ENCODE peak calls at places on chromosomes 13 and 19, in ten cellular contexts. D is IMR-90, M is fibroblast of pulmonary artery, B is brain microvascular endothelial cell, L is cardiac fibroblast, O is WTC11, W is kidney epithelial cell, A is mesothelial cell of epicardium, C is hepatocyte, X is HFFc6. I is an unnamed sample.

GRCh38 chr13:33744589-33745369 is 73.2 kb upstream of the RFC3 start:
- DNase-seq in X (peak), A (no peak), D (no peak), M (peak), W (no peak), L (peak), O (no peak), B (no peak), C (no peak), I (peak)

GRCh38 chr13:32378012-32378411 is 49.9 kb downstream of the N4BP2L1 start:
- DNase-seq in A (no peak), B (no peak), X (no peak), W (no peak), L (peak), D (no peak), M (peak), C (no peak), O (no peak), I (no peak)

GRCh38 chr19:632228-633067 is 889 bp downstream of the POLRMT start:
- DNase-seq in B (peak), M (peak), C (peak), O (peak), X (peak), W (no peak), A (peak), L (peak), D (peak), I (peak)

GRCh38 chr13:101930331-101930730 is 471.5 kb downstream of the FGF14 start:
- DNase-seq in X (peak), A (no peak), C (no peak), O (no peak), W (no peak), B (no peak), M (no peak), D (peak), L (no peak), I (no peak)

GRCh38 chr19:10223488-10224213 is 7.5 kb downstream of the S1PR2 start:
- DNase-seq in O (no peak), A (no peak), C (no peak), B (no peak), L (no peak), X (no peak), M (no peak), D (no peak), W (no peak), I (no peak)

GRCh38 chr13:73602295-73602694 is 531.9 kb downstream of the KLF12 start:
- DNase-seq in W (no peak), M (peak), X (no peak), C (peak), A (no peak), D (peak), O (no peak), L (peak), B (peak), I (no peak)

GRCh38 chr13:34506796-34507195 is 435.3 kb upstream of the NBEA start:
- DNase-seq in M (no peak), O (no peak), L (no peak), X (no peak), A (no peak), C (no peak), W (no peak), B (no peak), D (no peak), I (no peak)

GRCh38 chr19:2149980-2150793 is 1.2 kb downstream of the AP3D1 start:
- DNase-seq in M (no peak), X (no peak), O (no peak), W (no peak), D (peak), A (no peak), C (no peak), L (peak), B (no peak), I (peak)

GRCh38 chr19:7669641-7670040 is 792 bp downstream of the RETN start:
- DNase-seq in W (no peak), O (no peak), M (no peak), L (no peak), B (no peak), A (no peak), C (no peak), D (no peak), X (no peak), I (no peak)

GRCh38 chr13:92716749-92717148 is 509.9 kb upstream of the GPC6 start:
- DNase-seq in W (no peak), X (peak), C (no peak), D (peak), A (no peak), M (peak), L (peak), B (peak), O (no peak), I (peak)

GRCh38 chr19:13091400-13092161 is 11.1 kb downstream of the LYL1 start:
- DNase-seq in C (peak), O (peak), B (peak), L (peak), W (peak), X (no peak), M (peak), D (peak), A (peak), I (peak)

GRCh38 chr19:55157064-55157908 is at the start of gene TNNI3:
- DNase-seq in M (no peak), D (no peak), W (no peak), C (no peak), X (no peak), A (no peak), L (no peak), B (no peak), O (no peak), I (no peak)

GRCh38 chr19:19485161-19485997 is 30.0 kb downstream of the TSSK6 start:
- DNase-seq in D (peak), A (no peak), B (peak), W (no peak), O (no peak), C (no peak), X (peak), L (peak), M (peak), I (no peak)

DNA sequence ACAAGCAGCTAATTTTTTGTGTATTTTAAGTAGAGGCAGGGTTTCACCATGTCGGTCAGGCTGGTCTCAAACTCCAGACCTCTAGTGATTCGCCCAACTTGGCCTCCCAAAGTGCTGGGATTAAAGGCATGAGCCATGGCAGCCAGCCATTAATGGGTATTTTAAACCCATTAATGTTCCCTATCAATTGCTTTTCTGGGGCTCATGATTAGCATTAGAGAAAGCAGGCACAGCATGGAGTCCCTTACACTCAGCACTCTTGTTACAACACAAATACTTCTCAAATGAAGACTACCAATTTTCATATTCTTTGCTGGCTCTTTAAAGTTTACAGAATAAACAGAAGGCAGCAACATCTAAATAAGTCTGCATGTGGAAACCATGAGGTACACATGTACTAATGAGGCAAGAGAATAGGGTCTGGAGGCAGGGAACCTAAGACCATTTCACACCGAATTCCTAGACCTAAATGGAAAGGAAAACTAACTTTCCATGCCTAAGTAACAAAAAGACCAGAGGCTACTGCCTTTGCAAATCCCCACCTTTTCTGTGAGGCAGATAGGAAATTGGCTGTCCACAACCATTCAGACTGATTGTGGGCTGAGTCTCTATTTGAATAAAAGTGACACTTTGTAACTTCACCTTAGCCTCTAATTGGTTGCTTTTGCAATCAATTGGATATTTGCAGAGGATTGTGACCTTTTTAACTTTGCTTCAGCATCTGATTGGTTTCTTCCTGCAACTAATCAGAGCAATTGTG is 21.2 kb downstream of the ZNF675 start:
- DNase-seq in X (no peak), O (no peak), W (no peak), C (no peak), D (no peak), M (no peak), L (no peak), A (no peak), B (no peak), I (no peak)
- TF ChIP-seq CTCF in X (no peak), O (no peak), W (no peak), C (no peak), D (no peak), M (no peak), L (no peak), A (no peak), B (no peak), I (no peak)

GRCh38 chr19:35231956-35232746 is 3.6 kb upstream of the FAM187B start:
- DNase-seq in C (no peak), B (no peak), D (no peak), O (no peak), M (no peak), L (no peak), W (no peak), X (no peak), A (no peak), I (no peak)

GRCh38 chr19:35232912-35233311 is 4.4 kb upstream of the FAM187B start:
- DNase-seq in C (no peak), M (no peak), W (no peak), B (no peak), O (no peak), A (no peak), D (no peak), X (no peak), L (no peak), I (no peak)

GRCh38 chr19:35241417-35241816 is 7.4 kb upstream of the LSR start:
- DNase-seq in D (no peak), O (no peak), B (no peak), M (no peak), A (no peak), X (no peak), C (no peak), L (no peak), W (no peak), I (no peak)

GRCh38 chr19:35240322-35240721 is 8.5 kb upstream of the LSR start:
- DNase-seq in M (no peak), W (no peak), C (no peak), B (no peak), O (no peak), D (no peak), L (no peak), X (no peak), A (no peak), I (no peak)

DNA sequence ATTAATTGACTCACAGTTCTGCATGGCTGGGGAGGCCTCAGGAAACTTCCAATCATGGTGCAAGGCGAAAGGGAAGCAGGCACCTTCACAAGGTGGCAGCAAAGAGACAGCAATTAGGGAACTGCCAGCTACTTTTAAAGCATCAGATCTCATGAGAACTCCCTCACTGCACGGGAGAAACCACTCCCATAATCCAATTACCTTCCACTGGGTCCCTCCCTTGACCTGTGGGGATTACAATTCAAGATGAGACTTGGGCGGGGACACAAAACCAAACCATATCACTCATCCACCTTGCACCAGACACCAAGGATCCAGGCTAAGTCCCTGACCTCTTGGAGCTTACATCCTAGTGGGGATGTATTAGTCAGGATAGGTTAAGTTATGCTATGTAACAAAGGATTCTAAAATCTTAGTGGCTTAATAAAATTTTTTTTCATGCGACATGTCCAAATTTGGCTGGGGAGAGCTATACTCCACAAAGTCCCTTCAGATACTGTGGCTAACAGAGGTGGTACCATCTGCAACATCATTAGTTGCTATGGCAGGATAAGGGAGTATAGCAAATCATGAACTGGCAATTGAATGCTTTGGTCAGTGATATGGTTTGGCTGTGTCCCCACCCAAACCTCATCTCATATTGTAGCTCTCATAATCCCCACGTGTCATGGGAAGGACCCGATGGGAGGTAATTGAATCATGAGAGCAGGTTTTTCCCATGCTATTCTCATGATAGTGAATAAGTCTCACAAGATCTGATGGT is 8.3 kb upstream of the FAM187B start:
- DNase-seq in L (no peak), C (no peak), X (no peak), M (no peak), D (no peak), W (no peak), B (no peak), O (no peak), A (no peak), I (no peak)
- TF ChIP-seq CTCF in L (no peak), C (no peak), X (no peak), M (no peak), D (no peak), W (no peak), B (peak), O (no peak), A (no peak), I (peak)

GRCh38 chr19:45152504-45153338 is 8.1 kb downstream of the NKPD1 start:
- DNase-seq in C (peak), L (peak), D (peak), M (peak), W (no peak), B (no peak), A (no peak), X (no peak), O (peak), I (no peak)
- TF ChIP-seq CTCF in C (no peak), L (no peak), D (no peak), M (no peak), W (no peak), B (no peak), A (no peak), X (no peak), O (no peak), I (no peak)

DNA sequence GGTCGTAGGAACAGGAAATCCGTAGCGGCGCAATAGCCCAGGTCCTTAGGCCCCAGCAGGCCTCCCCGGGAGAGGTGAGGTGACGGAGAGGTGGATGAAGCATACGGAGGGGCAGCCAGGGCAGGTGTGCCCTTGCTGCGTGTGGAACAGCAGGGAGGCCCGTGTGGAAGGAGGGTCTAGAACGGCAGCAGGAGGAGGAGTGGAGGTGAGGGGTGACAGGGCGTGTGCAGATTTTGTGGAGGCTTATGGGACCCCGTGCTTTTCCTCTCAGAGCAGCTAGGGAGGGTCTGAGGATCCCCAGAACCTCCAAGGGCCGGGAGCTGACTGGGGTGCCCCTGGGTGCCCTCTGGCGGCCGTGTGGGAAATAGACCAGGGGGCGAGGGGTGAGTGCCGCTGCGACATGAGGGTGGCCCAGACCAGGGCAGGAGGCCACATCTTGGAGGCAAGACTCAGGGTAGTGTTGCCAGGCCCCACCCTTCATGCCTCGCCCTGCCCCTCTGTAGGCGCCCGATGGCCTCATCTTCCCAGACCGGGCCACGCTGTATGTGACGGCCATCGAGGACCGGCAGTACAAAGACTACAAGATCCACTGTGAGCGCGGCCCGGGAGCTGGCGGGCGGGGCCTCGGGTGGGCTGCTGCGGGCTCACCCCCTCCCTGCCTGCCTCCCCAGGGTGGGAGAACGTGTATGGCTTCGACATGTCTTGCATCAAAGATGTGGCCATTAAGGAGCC is 5.0 kb upstream of the ADM5 start:
- DNase-seq in X (no peak), M (no peak), C (peak), W (no peak), O (peak), A (no peak), D (no peak), B (no peak), L (no peak), I (no peak)
- TF ChIP-seq CTCF in X (peak), M (peak), C (peak), W (peak), O (peak), A (peak), D (peak), B (peak), L (peak), I (peak)

GRCh38 chr19:15072930-15073647 is 8.9 kb upstream of the OR1I1 start:
- DNase-seq in L (no peak), D (no peak), W (peak), X (no peak), C (peak), B (no peak), M (no peak), A (no peak), O (peak), I (no peak)
- TF ChIP-seq CTCF in L (no peak), D (no peak), W (no peak), X (no peak), C (no peak), B (no peak), M (no peak), A (no peak), O (no peak), I (no peak)

GRCh38 chr19:35790981-35791813 is 15.8 kb downstream of the ARHGAP33 start:
- DNase-seq in D (no peak), A (no peak), O (no peak), X (no peak), C (no peak), W (no peak), B (no peak), M (no peak), L (no peak), I (no peak)
- TF ChIP-seq CTCF in D (peak), A (no peak), O (no peak), X (peak), C (no peak), W (no peak), B (peak), M (no peak), L (no peak), I (no peak)

I was measured in cardiac muscle cell.